ENCODE peak calls at places on chromosomes 13 and 19, in eight cellular contexts. O is spleen, N is lower leg skin, G is heart left ventricle, P is A549, X is Peyer's patch, J is prostate gland, T is HepG2. R is an unnamed sample.

GRCh38 chr13:63463782-63464610 is 2048.3 kb upstream of the PCDH20 start:
- DNase-seq in O (no peak), G (no peak), T (no peak), N (no peak), J (no peak), P (no peak), X (no peak), R (no peak)

GRCh38 chr13:44576396-44577235 is 486 bp upstream of the TSC22D1 start:
- DNase-seq in T (no peak), J (peak), P (no peak), G (no peak), N (peak), X (peak), O (no peak), R (no peak)

GRCh38 chr19:33883869-33884519 is 87.3 kb downstream of the KCTD15 start:
- DNase-seq in X (no peak), J (no peak), G (peak), N (no peak), P (no peak), O (peak), T (no peak), R (peak)

GRCh38 chr13:33446821-33447481 is 161.4 kb upstream of the STARD13 start:
- DNase-seq in T (no peak), J (peak), O (no peak), P (no peak), G (no peak), X (no peak), N (no peak), R (no peak)

GRCh38 chr19:3014135-3014534 is 14.9 kb downstream of the TLE2 start:
- DNase-seq in T (no peak), J (no peak), X (no peak), N (no peak), O (no peak), P (no peak), G (no peak), R (no peak)

GRCh38 chr13:44867825-44868224 is 121.4 kb downstream of the NUFIP1 start:
- DNase-seq in X (no peak), G (no peak), P (no peak), O (no peak), T (no peak), J (no peak), N (peak), R (peak)

GRCh38 chr13:113542751-113543424 is 41.7 kb upstream of the TFDP1 start:
- DNase-seq in J (no peak), N (no peak), G (no peak), O (peak), X (no peak), T (no peak), P (no peak), R (no peak)

GRCh38 chr13:113489549-113490495 is 689 bp downstream of the DCUN1D2 start:
- DNase-seq in N (peak), J (no peak), G (peak), X (peak), O (no peak), P (no peak), T (no peak), R (peak)

GRCh38 chr13:36919206-36919832 is 719 bp downstream of the SMAD9 start:
- DNase-seq in J (peak), N (peak), T (peak), G (peak), X (no peak), P (no peak), O (no peak), R (no peak)

GRCh38 chr19:4082172-4082571 is 15.5 kb upstream of the ZBTB7A start:
- DNase-seq in G (no peak), J (no peak), O (no peak), T (no peak), X (no peak), P (no peak), N (no peak), R (no peak)

GRCh38 chr13:112510002-112510780 is 77.8 kb downstream of the TUBGCP3 start:
- DNase-seq in O (no peak), J (peak), N (no peak), P (peak), G (no peak), X (no peak), T (peak), R (peak)

GRCh38 chr19:991174-991931 is 7.2 kb downstream of the WDR18 start:
- DNase-seq in N (no peak), G (peak), T (no peak), X (no peak), P (peak), J (no peak), O (no peak), R (peak)

GRCh38 chr19:39430675-39431593 is 4.8 kb downstream of the RPS16 start:
- DNase-seq in J (no peak), X (peak), G (peak), N (peak), O (peak), P (peak), T (peak), R (no peak)

GRCh38 chr13:79776538-79776937 is 295.6 kb downstream of the NDFIP2 start:
- DNase-seq in J (no peak), T (no peak), O (no peak), X (peak), G (no peak), P (no peak), N (no peak), R (no peak)

GRCh38 chr19:1292419-1293151 is 6.9 kb downstream of the EFNA2 start:
- DNase-seq in O (no peak), G (no peak), J (no peak), X (no peak), N (no peak), T (no peak), P (no peak), R (no peak)

GRCh38 chr13:80336335-80336734 is 4.6 kb downstream of the SPRY2 start:
- DNase-seq in X (no peak), J (no peak), P (no peak), T (no peak), N (no peak), O (no peak), G (no peak), R (no peak)

GRCh38 chr19:7506385-7507328 is 9.2 kb upstream of the ZNF358 start:
- DNase-seq in X (peak), P (peak), J (no peak), N (peak), T (peak), O (peak), G (peak), R (peak)

DNA sequence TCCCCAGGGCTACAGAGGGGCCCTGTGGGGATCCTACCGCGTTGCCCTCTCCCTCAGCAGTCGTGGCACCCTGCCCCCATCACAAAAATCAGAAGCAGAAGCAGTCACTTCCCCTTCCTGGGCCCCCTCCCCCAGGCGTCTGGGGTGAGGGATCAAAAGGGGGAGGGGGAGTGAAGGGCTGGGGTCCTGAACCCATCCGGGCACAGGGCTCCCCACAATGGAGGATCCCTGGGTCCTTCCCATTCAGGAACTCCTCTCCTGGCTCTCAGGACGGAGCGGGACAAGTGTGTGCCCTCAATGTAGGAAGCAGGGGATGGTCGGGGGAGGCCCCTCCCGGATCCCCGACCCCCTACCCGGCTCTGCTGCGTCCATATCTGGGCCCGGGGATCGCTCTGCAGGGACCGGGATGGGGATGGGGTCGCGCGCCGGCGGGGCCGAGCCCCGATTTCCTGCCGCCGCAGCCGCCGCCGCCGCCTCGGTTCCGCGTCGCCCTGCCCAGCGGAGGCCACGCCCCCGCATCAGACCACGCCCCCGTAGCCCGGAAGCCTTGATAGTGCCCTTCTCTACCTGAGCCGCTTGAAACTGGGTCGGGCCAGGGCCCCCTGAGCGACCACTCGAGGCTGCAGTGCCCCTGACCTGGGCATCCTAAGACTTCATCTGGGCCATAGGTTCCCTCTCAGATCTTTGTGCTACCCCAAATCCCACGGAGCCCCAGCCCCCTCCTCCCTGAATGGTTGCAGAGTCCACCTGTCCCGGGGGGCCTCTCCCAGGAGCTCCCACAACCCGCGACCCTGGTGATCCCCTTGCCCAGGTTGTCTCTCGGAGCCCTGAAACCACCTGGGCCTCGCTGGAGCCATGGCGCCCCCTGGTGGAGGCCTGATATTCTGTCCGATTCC is at the start of gene GMIP:
- DNase-seq in P (peak), J (peak), O (peak), G (peak), X (peak), T (peak), N (peak), R (peak)
- TF ChIP-seq POLR2A in P (peak), J (peak), O (peak), G (peak), X (peak), T (peak), N (no peak), R (peak)

GRCh38 chr19:58228584-58229254 is at the start of gene ZNF544:
- DNase-seq in G (peak), N (peak), O (peak), J (peak), X (peak), T (peak), P (peak), R (peak)

GRCh38 chr19:58229255-58229639 is 533 bp downstream of the ZNF544 start:
- DNase-seq in X (no peak), P (peak), O (no peak), J (no peak), G (no peak), T (peak), N (no peak), R (peak)

GRCh38 chr19:58227964-58228583 is 640 bp upstream of the ZNF544 start:
- DNase-seq in J (no peak), G (no peak), X (no peak), O (no peak), T (no peak), P (no peak), N (no peak), R (peak)
- TF ChIP-seq POLR2A in J (no peak), G (no peak), X (no peak), O (no peak), T (no peak), P (no peak), N (no peak), R (no peak)

GRCh38 chr19:49150944-49151243 is 4.3 kb downstream of the HRC start:
- DNase-seq in O (no peak), G (peak), N (no peak), J (no peak), X (no peak), P (no peak), T (no peak), R (no peak)

GRCh38 chr19:49151339-49152217 is 3.6 kb downstream of the HRC start:
- DNase-seq in P (peak), X (peak), O (no peak), N (peak), J (peak), G (peak), T (no peak), R (peak)

GRCh38 chr19:49148784-49149651 is 6.2 kb downstream of the HRC start:
- DNase-seq in J (peak), O (peak), T (peak), G (peak), P (peak), X (peak), N (peak), R (peak)

GRCh38 chr19:49149652-49150105 is 5.5 kb downstream of the HRC start:
- DNase-seq in T (peak), X (peak), O (no peak), P (peak), J (peak), N (peak), G (peak), R (peak)

DNA sequence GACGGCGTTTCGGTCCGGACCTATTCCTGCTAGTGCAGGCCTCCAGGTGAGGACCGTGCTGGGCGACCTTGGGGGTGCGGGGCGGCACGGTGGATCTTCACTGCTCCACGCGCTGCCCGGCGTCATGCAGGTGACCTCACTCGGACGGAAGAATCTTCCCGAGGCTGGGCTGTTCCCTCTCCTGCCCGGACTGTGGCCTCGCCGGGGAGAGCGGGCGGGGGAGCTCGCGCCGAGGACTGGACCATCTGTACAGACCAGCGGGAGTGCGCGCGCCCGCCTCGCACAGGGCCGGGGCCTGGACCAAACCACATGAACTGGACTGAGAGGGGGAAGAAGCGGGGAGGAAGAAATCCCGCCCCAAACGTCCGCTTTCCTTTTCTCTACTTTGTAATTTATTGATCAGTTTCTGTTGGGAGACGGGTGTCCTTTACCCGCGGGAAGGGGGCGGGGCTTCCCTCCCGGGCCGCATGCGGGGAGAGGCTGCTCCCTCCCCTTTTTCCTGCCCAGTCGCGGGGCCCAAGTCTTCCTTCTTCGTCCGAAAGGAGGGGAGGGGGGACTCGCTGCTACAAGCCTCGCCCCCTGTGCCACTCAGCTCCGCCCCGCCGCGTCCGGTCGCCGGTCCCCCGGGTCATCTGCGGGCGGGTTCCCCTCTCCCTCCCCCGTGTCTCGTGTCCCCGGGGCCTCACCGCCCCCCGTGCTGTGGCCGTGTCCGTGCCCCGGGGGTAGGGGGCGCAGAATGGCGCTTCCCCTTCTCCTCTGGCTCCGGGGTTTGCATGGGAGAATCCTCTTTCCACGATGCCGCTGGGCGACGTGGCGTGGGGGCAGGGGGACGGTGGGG is 4.9 kb downstream of the HRC start:
- DNase-seq in T (peak), J (peak), O (peak), P (peak), X (peak), G (peak), N (peak), R (peak)
- TF ChIP-seq POLR2A in T (peak), J (peak), O (no peak), P (peak), X (peak), G (peak), N (no peak), R (peak)

GRCh38 chr19:46731007-46731501 is 14.1 kb upstream of the PRKD2 start:
- DNase-seq in X (no peak), O (peak), N (no peak), G (no peak), T (no peak), P (peak), J (no peak), R (peak)

GRCh38 chr19:46732966-46733692 is 12.7 kb upstream of the FKRP start:
- DNase-seq in J (no peak), X (no peak), P (no peak), O (peak), G (no peak), N (no peak), T (no peak), R (no peak)

GRCh38 chr19:46731584-46731983 is 14.3 kb upstream of the FKRP start:
- DNase-seq in T (no peak), X (no peak), J (no peak), P (no peak), N (no peak), G (no peak), O (peak), R (no peak)

GRCh38 chr19:46733693-46734240 is 12.1 kb upstream of the FKRP start:
- DNase-seq in J (no peak), T (no peak), X (no peak), N (no peak), O (peak), G (no peak), P (no peak), R (no peak)

DNA sequence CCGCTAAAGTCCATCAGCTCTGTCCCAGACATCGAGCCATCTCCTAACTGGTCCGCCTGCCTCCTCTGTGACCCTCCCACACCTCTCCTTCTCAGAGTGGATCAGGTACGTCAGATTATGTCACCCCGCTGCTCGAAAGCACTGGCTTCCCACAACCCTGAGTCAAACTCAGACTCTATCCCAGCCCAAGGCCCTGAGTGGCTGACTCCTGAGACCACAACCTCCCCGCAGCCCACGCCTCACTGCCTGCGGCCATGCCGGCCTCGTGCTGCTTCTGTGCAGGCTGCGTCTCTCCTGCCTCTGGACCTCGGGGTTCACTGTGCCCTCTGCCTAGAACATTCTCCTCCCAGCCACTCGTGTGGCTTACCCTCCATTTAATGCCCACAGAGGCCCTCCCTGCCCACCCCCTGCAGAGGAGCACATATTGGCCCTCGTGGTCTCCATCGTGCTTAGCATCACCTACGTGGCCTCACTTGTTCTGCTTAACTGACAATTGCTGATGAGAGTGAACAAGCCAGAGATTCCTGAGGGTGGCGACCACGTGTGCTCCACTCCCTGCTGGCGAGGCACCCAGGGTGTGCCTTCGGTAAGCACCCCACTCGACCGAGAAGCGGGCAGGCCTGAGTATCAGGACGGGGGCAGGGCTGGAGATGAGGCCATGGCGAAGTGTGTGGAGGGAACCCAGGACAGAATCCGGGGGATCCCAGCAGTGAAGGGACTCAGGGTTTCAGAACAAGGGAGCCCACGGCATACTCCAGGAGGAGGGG is 13.5 kb upstream of the FKRP start:
- DNase-seq in X (no peak), G (no peak), T (no peak), O (peak), N (no peak), P (no peak), J (no peak), R (no peak)
- TF ChIP-seq POLR2A in X (no peak), G (no peak), T (no peak), O (no peak), N (no peak), P (no peak), J (no peak), R (no peak)

GRCh38 chr19:8640402-8641004 is 10.1 kb downstream of the NFILZ start:
- DNase-seq in X (peak), O (peak), G (peak), N (peak), P (peak), T (peak), J (no peak), R (peak)
- TF ChIP-seq POLR2A in X (no peak), O (no peak), G (no peak), N (no peak), P (no peak), T (no peak), J (no peak), R (no peak)

GRCh38 chr13:26015276-26015934 is 36.4 kb downstream of the SHISA2 start:
- DNase-seq in N (no peak), X (no peak), P (no peak), J (no peak), G (no peak), O (no peak), T (no peak), R (no peak)
- TF ChIP-seq POLR2A in N (no peak), X (no peak), P (no peak), J (no peak), G (no peak), O (no peak), T (no peak), R (no peak)

GRCh38 chr13:111323549-111323948 is 3.1 kb downstream of the TEX29 start:
- DNase-seq in N (peak), J (no peak), G (no peak), X (peak), O (peak), P (no peak), T (no peak), R (no peak)

GRCh38 chr13:111325146-111325890 is 4.9 kb downstream of the TEX29 start:
- DNase-seq in X (peak), O (peak), J (no peak), T (no peak), N (peak), G (no peak), P (no peak), R (no peak)

GRCh38 chr13:111323950-111324651 is 3.7 kb downstream of the TEX29 start:
- DNase-seq in G (no peak), X (peak), N (peak), P (no peak), O (peak), J (no peak), T (no peak), R (no peak)

GRCh38 chr13:111325941-111326620 is 5.6 kb downstream of the TEX29 start:
- DNase-seq in G (no peak), J (no peak), T (no peak), O (peak), X (peak), P (no peak), N (peak), R (no peak)

GRCh38 chr13:111324736-111325135 is 4.3 kb downstream of the TEX29 start:
- DNase-seq in N (peak), J (no peak), X (peak), P (no peak), G (no peak), O (no peak), T (no peak), R (no peak)
- TF ChIP-seq POLR2A in N (no peak), J (no peak), X (no peak), P (no peak), G (no peak), O (no peak), T (no peak), R (no peak)

GRCh38 chr19:41690801-41691065 is 2.7 kb upstream of the CEACAM7 start:
- DNase-seq in O (no peak), N (no peak), X (no peak), T (no peak), J (no peak), G (no peak), P (no peak), R (no peak)

GRCh38 chr19:41689993-41690800 is 2.1 kb upstream of the CEACAM7 start:
- DNase-seq in X (no peak), N (peak), T (no peak), G (no peak), J (no peak), P (no peak), O (no peak), R (no peak)

GRCh38 chr19:41687419-41687818 is 651 bp downstream of the CEACAM7 start:
- DNase-seq in P (no peak), T (no peak), X (no peak), N (peak), O (no peak), G (no peak), J (no peak), R (no peak)

GRCh38 chr19:41688687-41689086 is 617 bp upstream of the CEACAM7 start:
- DNase-seq in X (no peak), N (no peak), G (no peak), P (no peak), T (no peak), J (no peak), O (no peak), R (no peak)

GRCh38 chr19:41688098-41688497 is at the start of gene CEACAM7:
- DNase-seq in N (no peak), X (no peak), T (no peak), P (no peak), O (no peak), G (no peak), J (no peak), R (no peak)
- TF ChIP-seq POLR2A in N (no peak), X (no peak), T (no peak), P (no peak), O (no peak), G (no peak), J (no peak), R (no peak)

R was measured in adrenal gland.